ENCODE peak calls at places on chromosome 5, in seven cellular contexts. K is cardiac muscle cell, S is cardiac fibroblast, H is tibial nerve, X is HCT116, B is BJ, Z is GM06990. Q is an unnamed sample.

GRCh38 chr5:9686211-9686610 is 56.1 kb upstream of the TAS2R1 start:
- DNase-seq in X (no peak), K (peak), B (no peak), Z (no peak), S (peak), H (no peak), Q (no peak)

GRCh38 chr5:18553269-18553668 is 919.0 kb downstream of the TAF11L14 start:
- DNase-seq in K (peak), S (peak), X (no peak), B (no peak), Z (no peak), H (no peak), Q (no peak)

GRCh38 chr5:33891731-33892418 is at the start of gene ADAMTS12:
- DNase-seq in X (no peak), K (peak), Z (peak), S (peak), H (no peak), B (peak), Q (peak)

GRCh38 chr5:145750194-145750593 is 84.9 kb downstream of the PRELID2 start:
- DNase-seq in Z (no peak), B (no peak), S (peak), K (peak), H (no peak), X (no peak), Q (no peak)

GRCh38 chr5:44774279-44774880 is 34.4 kb upstream of the MRPS30 start:
- DNase-seq in H (no peak), B (no peak), Z (no peak), X (peak), K (peak), S (peak), Q (peak)

GRCh38 chr5:153147891-153148623 is 342.4 kb upstream of the GRIA1 start:
- DNase-seq in Z (no peak), H (no peak), K (peak), S (peak), B (no peak), X (no peak), Q (peak)

GRCh38 chr5:170307575-170308465 is 10.2 kb upstream of the LCP2 start:
- DNase-seq in Z (no peak), H (peak), B (no peak), K (peak), S (peak), X (no peak), Q (peak)

GRCh38 chr5:145856285-145856818 is 16.5 kb downstream of the GRXCR2 start:
- DNase-seq in K (peak), Z (no peak), B (no peak), X (no peak), H (peak), S (peak), Q (peak)

GRCh38 chr5:140140435-140140834 is 14.7 kb downstream of the IGIP start:
- DNase-seq in S (no peak), H (no peak), X (no peak), Z (no peak), K (peak), B (no peak), Q (no peak)

GRCh38 chr5:103472820-103473219 is 89.8 kb downstream of the NUDT12 start:
- DNase-seq in S (peak), X (no peak), B (no peak), Z (no peak), H (no peak), K (peak), Q (no peak)

GRCh38 chr5:98314262-98314661 is 459.2 kb upstream of the RGMB start:
- DNase-seq in K (peak), S (peak), H (no peak), B (peak), Z (no peak), X (no peak), Q (no peak)

GRCh38 chr5:173903396-173904140 is 15.4 kb downstream of the CPEB4 start:
- DNase-seq in S (no peak), X (no peak), Z (no peak), H (no peak), K (no peak), B (no peak), Q (peak)

GRCh38 chr5:151026674-151027073 is 6.3 kb downstream of the GPX3 start:
- DNase-seq in B (no peak), X (no peak), K (peak), S (peak), Z (no peak), H (no peak), Q (no peak)

GRCh38 chr5:139486201-139486600 is 3.6 kb upstream of the STING1 start:
- DNase-seq in K (no peak), S (no peak), H (no peak), B (no peak), Z (no peak), X (no peak), Q (no peak)

GRCh38 chr5:142432961-142433360 is 108.1 kb upstream of the SPRY4 start:
- DNase-seq in B (no peak), H (no peak), Z (peak), K (no peak), X (no peak), S (no peak), Q (no peak)

GRCh38 chr5:58825899-58826298 is 243.0 kb downstream of the RAB3C start:
- DNase-seq in H (no peak), X (no peak), B (no peak), Z (no peak), K (no peak), S (no peak), Q (no peak)

GRCh38 chr5:58828145-58828544 is 245.3 kb downstream of the RAB3C start:
- DNase-seq in K (no peak), S (no peak), Z (no peak), X (no peak), H (no peak), B (no peak), Q (no peak)
- TF ChIP-seq CTCF in K (no peak), S (no peak), Z (no peak), X (no peak), H (no peak), B (no peak), Q (no peak)

GRCh38 chr5:109590799-109591198 is 98.9 kb upstream of the MAN2A1 start:
- DNase-seq in X (no peak), K (no peak), Z (no peak), B (no peak), S (no peak), H (no peak), Q (no peak)
- TF ChIP-seq CTCF in X (no peak), K (no peak), Z (no peak), B (no peak), S (no peak), H (no peak), Q (no peak)

GRCh38 chr5:91219803-91220371 is 163.2 kb downstream of the ARRDC3 start:
- DNase-seq in H (no peak), X (peak), K (peak), S (peak), Z (no peak), B (no peak), Q (peak)
- TF ChIP-seq CTCF in H (no peak), X (peak), K (peak), S (peak), Z (peak), B (peak), Q (peak)

DNA sequence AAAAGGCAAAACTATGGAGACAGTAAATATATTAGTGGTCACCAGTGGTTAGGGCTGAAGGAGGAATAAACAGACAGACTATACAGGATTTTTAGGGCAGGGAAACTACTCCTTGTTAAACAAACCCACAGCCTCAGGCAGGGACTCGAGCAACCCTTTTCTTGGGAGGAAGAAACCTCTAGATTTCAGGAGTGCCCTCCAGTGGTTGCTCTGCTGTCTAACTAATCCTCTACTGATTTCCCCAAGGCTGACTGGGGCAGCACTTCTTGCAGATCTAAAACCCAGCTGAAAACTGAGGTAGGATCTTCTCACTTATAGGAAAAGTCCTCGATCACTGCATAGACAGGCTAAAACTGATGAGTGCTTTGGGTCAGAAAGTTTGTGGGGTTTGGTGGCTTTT is 176.8 kb downstream of the ISOC1 start:
- DNase-seq in S (peak), H (no peak), K (peak), Z (no peak), B (no peak), X (peak), Q (no peak)
- TF ChIP-seq CTCF in S (peak), H (no peak), K (peak), Z (no peak), B (no peak), X (peak), Q (no peak)

DNA sequence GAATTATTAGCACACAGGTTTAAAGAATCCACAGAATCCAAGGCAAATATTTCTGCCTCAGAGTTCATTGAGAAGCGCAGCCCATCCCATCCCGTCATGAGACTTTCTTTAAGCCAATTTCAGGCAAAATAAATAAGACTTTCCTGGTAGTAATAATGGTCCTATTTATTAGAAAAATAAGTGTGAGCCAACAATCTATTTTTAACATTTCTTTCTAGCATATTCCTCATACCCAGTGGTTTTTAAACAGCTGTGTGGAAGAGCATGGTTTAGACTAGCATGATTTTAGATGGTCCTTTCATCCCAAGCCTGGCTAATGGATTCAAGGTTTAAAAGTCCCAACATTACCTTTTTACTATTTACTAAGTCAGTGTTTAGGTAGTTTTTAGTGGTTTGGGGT is 125.8 kb downstream of the SCAMP1 start:
- DNase-seq in K (no peak), Z (no peak), S (no peak), X (no peak), B (no peak), H (no peak), Q (no peak)
- TF ChIP-seq CTCF in K (no peak), Z (no peak), S (no peak), X (no peak), B (no peak), H (no peak), Q (no peak)